ENCODE peak calls at places on chromosomes 12 and 14, in five cellular contexts. C is suprapubic skin, T is upper lobe of left lung, H is transverse colon, L is A549. U is an unnamed sample.
A peak's percentile ranks its signal among the peaks of the same experiment; 100 is the strongest.

GRCh38 chr12:106866426-106867080 is 89.2 kb upstream of the TMEM263 start:
- DNase-seq in C (no peak), T (no peak), H (no peak), L (no peak), U (no peak)

GRCh38 chr12:50529345-50529744 is 24.6 kb downstream of the DIP2B start:
- DNase-seq in C (no peak), T (no peak), H (no peak), L (no peak), U (no peak)

GRCh38 chr12:106495354-106495965 is 87.3 kb upstream of the RFX4 start:
- DNase-seq in C (no peak), T (no peak), H (no peak), L (no peak), U (no peak)

GRCh38 chr14:79600406-79600805 is 610.9 kb downstream of the DIO2 start:
- DNase-seq in C (no peak), T (no peak), H (no peak), L (no peak), U (no peak)

GRCh38 chr12:24425601-24425970 is 476.1 kb upstream of the SOX5 start:
- DNase-seq in C (no peak), T (no peak), H (no peak), L (no peak), U (no peak)

GRCh38 chr14:61568572-61569011 is 126.7 kb upstream of the HIF1A start:
- DNase-seq in C (no peak), T (peak; percentile 89), H (peak; percentile 69), L (no peak), U (no peak)

GRCh38 chr14:80584638-80585505 is 356.7 kb downstream of the CEP128 start:
- DNase-seq in C (no peak), T (no peak), H (no peak), L (peak; percentile 4), U (no peak)

GRCh38 chr12:46908236-46908935 is 82.6 kb upstream of the SLC38A4 start:
- DNase-seq in C (no peak), T (no peak), H (peak; percentile 10), L (no peak), U (no peak)

GRCh38 chr14:29735459-29735858 is 192.2 kb downstream of the PRKD1 start:
- DNase-seq in C (no peak), T (no peak), H (no peak), L (no peak), U (no peak)

GRCh38 chr14:100146548-100147091 is 12.8 kb downstream of the DEGS2 start:
- DNase-seq in C (no peak), T (no peak), H (peak; percentile 67), L (no peak), U (no peak)

GRCh38 chr14:98819132-98819866 is 452.7 kb downstream of the BCL11B start:
- DNase-seq in C (no peak), T (no peak), H (no peak), L (no peak), U (no peak)

GRCh38 chr14:90986510-90986909 is 73.9 kb downstream of the RPS6KA5 start:
- DNase-seq in C (no peak), T (no peak), H (no peak), L (no peak), U (no peak)

DNA sequence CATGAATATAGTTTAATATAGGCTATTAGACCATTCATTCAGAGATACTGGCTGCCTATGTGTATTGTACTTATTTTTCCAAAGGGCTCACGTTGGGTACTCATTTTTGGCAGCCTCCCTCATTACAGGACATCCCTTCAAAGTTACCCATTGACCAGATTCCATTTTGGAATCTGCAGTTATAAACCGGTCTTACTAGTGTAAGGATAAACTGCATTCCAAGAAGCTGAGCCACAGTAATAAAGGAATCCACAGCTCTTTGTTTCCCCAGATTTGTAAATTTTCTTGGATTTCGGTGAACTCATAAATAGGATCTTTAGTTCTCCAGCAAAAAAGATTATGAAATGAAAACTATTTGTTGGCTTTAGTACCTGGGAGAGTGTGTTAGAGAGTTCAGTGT is 18.9 kb upstream of the CFL2 start:
- DNase-seq in C (no peak), T (no peak), H (no peak), L (no peak), U (no peak)
- TF ChIP-seq EP300 in C (no peak), T (no peak), H (no peak), L (no peak), U (no peak)

GRCh38 chr12:11758838-11759509 is 109.5 kb downstream of the ETV6 start:
- DNase-seq in C (no peak), T (no peak), H (peak; percentile 72), L (no peak), U (no peak)
- TF ChIP-seq EP300 in C (no peak), T (no peak), H (no peak), L (no peak), U (peak; percentile 46)

DNA sequence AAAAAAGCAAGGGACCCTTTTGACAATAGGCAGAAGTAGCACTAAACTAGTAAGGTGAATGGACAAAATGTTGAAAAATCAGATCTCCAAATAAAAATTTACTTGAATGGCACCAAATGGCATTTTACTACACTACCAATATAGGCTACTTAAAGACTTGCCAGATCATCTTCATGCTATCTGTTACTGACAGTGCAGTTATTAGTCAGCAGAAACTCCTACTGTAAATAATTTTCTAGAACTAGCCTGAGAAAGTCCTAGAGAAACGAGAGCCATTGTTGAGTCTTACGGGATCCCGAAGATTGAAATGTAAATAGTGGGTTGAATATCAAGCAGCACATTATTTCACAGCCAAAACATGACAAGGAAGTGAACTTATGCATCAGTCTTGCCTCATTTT is 350.3 kb downstream of the SEC23A start:
- DNase-seq in C (no peak), T (no peak), H (no peak), L (no peak), U (no peak)
- TF ChIP-seq EP300 in C (no peak), T (no peak), H (no peak), L (no peak), U (no peak)

DNA sequence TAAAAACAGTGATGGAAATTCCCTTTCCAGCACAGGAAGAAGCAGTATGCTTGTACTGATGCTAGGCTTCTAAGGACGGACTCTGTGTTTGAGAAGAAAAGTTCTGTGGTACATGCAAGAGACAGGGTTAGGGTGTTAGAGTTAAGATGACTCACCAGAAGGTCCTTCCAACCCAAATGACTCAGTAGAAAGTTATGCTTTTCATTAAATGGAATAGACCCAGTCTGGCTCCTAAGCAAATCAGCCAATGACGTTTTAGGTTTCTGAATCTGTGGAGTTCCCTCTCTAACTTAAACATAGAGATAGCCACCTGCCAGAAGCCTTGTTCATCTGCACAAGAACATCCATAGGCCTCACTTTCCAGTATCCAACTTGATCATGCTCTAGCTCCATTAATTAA is 5.7 kb downstream of the PTHLH start:
- DNase-seq in C (no peak), T (no peak), H (no peak), L (peak; percentile 80), U (no peak)
- TF ChIP-seq EP300 in C (no peak), T (no peak), H (no peak), L (no peak), U (no peak)

GRCh38 chr14:41558527-41558926 is 48.1 kb upstream of the LRFN5 start:
- DNase-seq in C (no peak), T (no peak), H (no peak), L (no peak), U (no peak)
- TF ChIP-seq EP300 in C (no peak), T (no peak), H (no peak), L (no peak), U (no peak)

GRCh38 chr12:12995088-12995487 is 5.0 kb downstream of the HEBP1 start:
- DNase-seq in C (no peak), T (no peak), H (no peak), L (no peak), U (no peak)
- TF ChIP-seq EP300 in C (no peak), T (no peak), H (no peak), L (no peak), U (no peak)

DNA sequence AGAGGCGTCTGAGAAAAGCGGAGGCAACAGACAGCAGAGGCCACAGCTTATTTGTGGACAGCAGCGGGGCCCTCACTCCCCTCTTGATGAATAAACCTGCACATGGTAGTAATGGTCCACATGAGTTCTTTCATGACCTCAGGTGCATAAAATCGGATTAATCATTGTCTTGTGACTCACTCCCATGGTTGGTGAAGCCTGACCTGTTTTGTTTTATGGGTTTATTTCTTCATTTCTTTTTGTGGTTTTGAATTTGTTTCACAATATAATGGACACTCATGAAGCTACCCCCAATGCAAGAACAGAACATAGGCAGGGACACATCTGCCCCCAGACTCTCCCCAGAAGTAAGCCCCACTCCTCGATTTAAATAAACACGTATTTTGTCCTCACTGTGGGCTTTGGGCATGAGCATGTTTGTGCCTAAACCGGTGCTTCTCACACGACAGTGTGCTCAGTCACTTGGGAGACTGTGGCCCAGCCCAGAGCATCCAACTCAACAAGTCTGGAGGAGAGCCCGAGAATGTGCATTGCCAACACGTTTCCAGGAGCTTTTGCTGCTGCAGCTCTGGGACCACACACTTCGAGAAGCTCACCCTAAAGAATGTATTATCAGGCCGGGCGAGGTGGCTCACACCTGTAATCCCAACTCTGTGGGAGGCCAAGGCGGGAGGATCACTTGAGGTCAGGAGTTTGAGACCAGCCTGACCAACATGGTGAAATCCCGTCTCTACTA is 116.1 kb downstream of the SCARB1 start:
- DNase-seq in C (no peak), T (no peak), H (peak; percentile 42), L (peak; percentile 97), U (no peak)
- TF ChIP-seq EP300 in C (no peak), T (no peak), H (no peak), L (peak; percentile 72), U (peak; percentile 11)

U was measured in sigmoid colon.